ENCODE peak calls at places on chromosomes 12 and 14, in four cellular contexts. U is NT2/D1, Q is amniotic stem cell, I is HT1080. F is an unnamed sample.

GRCh38 chr14:103504991-103505565 is 17.6 kb downstream of the CKB start:
- DNase-seq in U (no peak), Q (no peak), I (no peak), F (no peak)

GRCh38 chr12:113161415-113162016 is 12.0 kb downstream of the CFAP73 start:
- DNase-seq in U (peak), I (peak), Q (no peak), F (no peak)

GRCh38 chr14:64113279-64113678 is 180.9 kb downstream of the ESR2 start:
- DNase-seq in I (no peak), U (no peak), Q (no peak), F (no peak)

GRCh38 chr12:58914457-58914856 is 5.8 kb downstream of the LRIG3 start:
- DNase-seq in I (no peak), Q (no peak), U (no peak), F (peak)

GRCh38 chr14:100223332-100224171 is 15.4 kb upstream of the YY1 start:
- DNase-seq in I (no peak), Q (no peak), U (no peak), F (no peak)

GRCh38 chr12:8951744-8952143 is 2.3 kb upstream of the M6PR start:
- DNase-seq in I (no peak), U (no peak), Q (no peak), F (no peak)

GRCh38 chr14:82412545-82412944 is 878.9 kb upstream of the SEL1L start:
- DNase-seq in U (no peak), I (no peak), Q (no peak), F (no peak)

GRCh38 chr12:11026118-11026517 is 3.7 kb upstream of the TAS2R19 start:
- DNase-seq in Q (no peak), U (peak), I (no peak), F (no peak)

GRCh38 chr14:100330007-100330344 is 6.8 kb downstream of the SLC25A47 start:
- DNase-seq in I (no peak), U (no peak), Q (no peak), F (no peak)

GRCh38 chr12:12922191-12922616 is 29.8 kb downstream of the GPRC5D start:
- DNase-seq in Q (no peak), U (no peak), I (peak), F (peak)

GRCh38 chr12:2395352-2395977 is 342.7 kb downstream of the CACNA1C start:
- DNase-seq in U (peak), Q (no peak), I (peak), F (peak)

GRCh38 chr12:84356224-84356623 is 556.4 kb downstream of the SLC6A15 start:
- DNase-seq in U (no peak), Q (no peak), I (no peak), F (no peak)

GRCh38 chr12:89179983-89180382 is 172.3 kb downstream of the DUSP6 start:
- DNase-seq in Q (no peak), I (peak), U (no peak), F (peak)

GRCh38 chr14:61537567-61538463 is 157.5 kb upstream of the HIF1A start:
- DNase-seq in U (no peak), Q (no peak), I (peak), F (peak)

GRCh38 chr12:175250-175649 is 38.7 kb downstream of the SLC6A12 start:
- DNase-seq in U (no peak), I (no peak), Q (no peak), F (no peak)

GRCh38 chr12:124663771-124664366 is 96.5 kb upstream of the NCOR2 start:
- DNase-seq in I (no peak), U (no peak), Q (no peak), F (no peak)

GRCh38 chr14:100391777-100392176 is 68.6 kb downstream of the SLC25A47 start:
- DNase-seq in I (no peak), Q (no peak), U (no peak), F (no peak)

GRCh38 chr12:54195080-54195479 is 6.3 kb upstream of the SMUG1 start:
- DNase-seq in I (no peak), Q (no peak), U (no peak), F (no peak)

GRCh38 chr14:53528114-53528513 is 375.0 kb upstream of the DDHD1 start:
- DNase-seq in Q (no peak), I (no peak), U (no peak), F (no peak)

GRCh38 chr12:104080764-104081163 is 16.4 kb downstream of the HCFC2 start:
- DNase-seq in Q (no peak), U (no peak), I (no peak), F (no peak)

GRCh38 chr14:36519431-36520321 is at the start of gene NKX2-1:
- DNase-seq in I (no peak), U (no peak), Q (no peak), F (peak)

GRCh38 chr12:26196424-26196722 is 1.0 kb downstream of the SSPN start:
- DNase-seq in Q (no peak), U (no peak), I (no peak), F (no peak)

GRCh38 chr12:62044450-62044849 is 215.8 kb upstream of the USP15 start:
- DNase-seq in I (no peak), U (no peak), Q (no peak), F (no peak)

GRCh38 chr12:49092086-49092815 is 2.4 kb downstream of the DHH start:
- DNase-seq in U (peak), I (peak), Q (no peak), F (peak)

GRCh38 chr12:109731806-109732205 is 18.2 kb downstream of the FAM222A start:
- DNase-seq in U (no peak), Q (no peak), I (no peak), F (no peak)

GRCh38 chr12:29797565-29798360 is 14.0 kb upstream of the TMTC1 start:
- DNase-seq in Q (no peak), U (no peak), I (no peak), F (no peak)

F was measured in M059J.